ENCODE peak calls at places on chromosome 9, in seven cellular contexts. C is GM20000, Y is astrocyte of the spinal cord, K is ascending aorta, Q is sigmoid colon, W is suprapubic skin, O is IMR-90. G is an unnamed sample.

GRCh38 chr9:123679330-123679987 is 250.5 kb downstream of the DENND1A start:
- DNase-seq in W (no peak), K (no peak), C (peak; percentile 80), Q (no peak), O (peak; percentile 27), Y (no peak), G (no peak)

GRCh38 chr9:14193338-14193980 is 120.5 kb downstream of the NFIB start:
- DNase-seq in Q (no peak), Y (no peak), K (no peak), O (no peak), C (no peak), W (no peak), G (no peak)

GRCh38 chr9:131263701-131264100 is 12.6 kb downstream of the FAM78A start:
- DNase-seq in Y (no peak), W (no peak), Q (no peak), K (no peak), O (no peak), C (no peak), G (no peak)

GRCh38 chr9:79193506-79194223 is 378.1 kb upstream of the TLE4 start:
- DNase-seq in Y (no peak), K (no peak), W (no peak), O (no peak), C (no peak), Q (no peak), G (no peak)

GRCh38 chr9:706073-706472 is 135.4 kb upstream of the DMRT1 start:
- DNase-seq in Y (peak; percentile 6), Q (no peak), O (no peak), W (no peak), C (no peak), K (no peak), G (no peak)

GRCh38 chr9:6557883-6558282 is 87.6 kb downstream of the GLDC start:
- DNase-seq in Y (no peak), C (no peak), K (no peak), W (no peak), O (no peak), Q (no peak), G (peak; percentile 18)

GRCh38 chr9:14722391-14723035 is at the start of gene CER1:
- DNase-seq in O (no peak), Y (no peak), K (no peak), C (no peak), W (no peak), Q (no peak), G (no peak)

GRCh38 chr9:95045751-95046150 is 271.8 kb downstream of the FANCC start:
- DNase-seq in K (no peak), O (no peak), W (no peak), Y (no peak), C (no peak), Q (no peak), G (no peak)

GRCh38 chr9:137221477-137222111 is 446 bp downstream of the RNF208 start:
- DNase-seq in O (no peak), C (peak; percentile 58), Q (no peak), Y (no peak), W (no peak), K (no peak), G (no peak)

GRCh38 chr9:116501871-116502270 is 185.2 kb upstream of the TRIM32 start:
- DNase-seq in O (peak; percentile 59), Q (no peak), W (no peak), K (no peak), C (no peak), Y (peak; percentile 23), G (no peak)

GRCh38 chr9:70222354-70222753 is 36.4 kb upstream of the SMC5 start:
- DNase-seq in W (no peak), Y (no peak), Q (no peak), K (no peak), C (no peak), O (peak; percentile 43), G (no peak)

GRCh38 chr9:94868462-94868861 is 142.0 kb downstream of the AOPEP start:
- DNase-seq in Q (no peak), K (no peak), C (no peak), W (no peak), O (peak; percentile 12), Y (peak; percentile 30), G (no peak)

GRCh38 chr9:133852476-133852875 is 114.3 kb upstream of the SARDH start:
- DNase-seq in O (no peak), Q (no peak), K (no peak), W (no peak), Y (no peak), C (no peak), G (no peak)

GRCh38 chr9:12414514-12414913 is 278.7 kb upstream of the TYRP1 start:
- DNase-seq in Y (no peak), O (no peak), Q (no peak), C (no peak), W (no peak), K (no peak), G (no peak)

GRCh38 chr9:113343732-113344231 is 3.7 kb upstream of the WDR31 start:
- DNase-seq in K (no peak), O (no peak), C (no peak), W (peak; percentile 87), Q (peak; percentile 98), Y (peak; percentile 10), G (no peak)

GRCh38 chr9:98727428-98727827 is 18.7 kb upstream of the GABBR2 start:
- DNase-seq in K (no peak), W (no peak), Y (no peak), Q (no peak), O (no peak), C (no peak), G (no peak)

GRCh38 chr9:38355115-38355514 is 37.4 kb upstream of the ALDH1B1 start:
- DNase-seq in C (no peak), O (no peak), Y (no peak), Q (no peak), W (no peak), K (no peak), G (no peak)

GRCh38 chr9:108536836-108537601 is 318.8 kb downstream of the ACTL7B start:
- DNase-seq in Q (no peak), C (no peak), W (no peak), Y (no peak), O (peak; percentile 18), K (no peak), G (no peak)

GRCh38 chr9:108530141-108530540 is 325.6 kb downstream of the ACTL7B start:
- DNase-seq in Y (no peak), O (no peak), C (no peak), Q (no peak), K (no peak), W (no peak), G (no peak)

GRCh38 chr9:108537756-108538155 is 318.0 kb downstream of the ACTL7B start:
- DNase-seq in W (no peak), Y (no peak), C (no peak), O (peak; percentile 16), K (no peak), Q (no peak), G (no peak)

GRCh38 chr9:108534741-108535140 is 321.0 kb downstream of the ACTL7B start:
- DNase-seq in Q (no peak), K (no peak), O (peak; percentile 88), W (no peak), C (no peak), Y (peak; percentile 84), G (no peak)

DNA sequence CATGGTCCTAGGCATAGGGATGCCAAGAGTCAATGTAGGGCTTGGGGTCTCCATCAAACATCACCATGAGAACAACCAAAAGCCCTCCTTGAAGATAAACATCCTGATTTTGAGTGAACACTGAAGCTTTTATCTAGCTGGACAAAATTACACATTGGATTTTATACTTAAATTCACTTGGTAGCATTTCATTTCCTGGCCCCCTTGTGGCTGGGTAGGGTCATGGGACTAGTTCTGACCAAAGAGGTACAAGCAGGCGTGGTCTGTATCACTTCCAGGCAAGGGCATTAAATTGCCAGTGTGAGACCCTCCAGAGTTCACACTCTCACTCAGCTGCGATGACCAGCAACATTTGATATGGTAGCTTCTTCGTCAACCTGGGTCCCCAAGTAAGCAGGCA is 320.3 kb downstream of the ACTL7B start:
- DNase-seq in Y (no peak), C (peak; percentile 29), Q (no peak), W (no peak), K (no peak), O (no peak), G (peak; percentile 13)
- TF ChIP-seq CTCF in Y (peak; percentile 44), C (peak; percentile 28), Q (no peak), W (peak; percentile 15), K (peak; percentile 12), O (peak; percentile 25), G (peak; percentile 64)

GRCh38 chr9:109264865-109265532 is 55.9 kb downstream of the EPB41L4B start:
- DNase-seq in O (no peak), Q (peak; percentile 67), C (no peak), K (no peak), Y (peak; percentile 41), W (no peak), G (no peak)

GRCh38 chr9:109270441-109270840 is 50.4 kb downstream of the EPB41L4B start:
- DNase-seq in K (no peak), C (no peak), Y (no peak), Q (no peak), O (no peak), W (no peak), G (no peak)

GRCh38 chr9:109270971-109271900 is 49.6 kb downstream of the EPB41L4B start:
- DNase-seq in C (no peak), Q (no peak), O (no peak), W (no peak), K (no peak), Y (no peak), G (no peak)

GRCh38 chr9:109269839-109270238 is 51.0 kb downstream of the EPB41L4B start:
- DNase-seq in O (no peak), Q (no peak), C (no peak), K (no peak), Y (no peak), W (no peak), G (no peak)

DNA sequence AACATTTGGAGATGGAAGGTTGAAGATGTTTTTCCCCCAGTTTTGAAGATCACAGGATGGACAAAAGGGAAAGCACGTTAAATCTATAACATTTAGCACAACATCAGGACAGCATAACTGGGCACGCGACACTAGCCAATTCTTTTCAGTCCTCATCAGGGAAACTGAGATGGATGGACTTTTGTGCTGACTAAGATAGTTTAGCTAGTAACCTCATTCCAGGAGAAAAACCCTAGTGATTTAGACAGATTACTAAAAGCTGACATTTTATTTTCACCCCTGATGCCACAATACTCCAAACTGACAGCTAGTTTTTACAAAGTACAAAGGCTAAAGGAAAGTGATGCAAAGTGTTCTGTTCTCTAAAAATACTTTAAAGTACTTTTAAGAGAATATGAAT is 53.3 kb downstream of the EPB41L4B start:
- DNase-seq in O (no peak), K (no peak), Y (no peak), C (no peak), W (no peak), Q (no peak), G (no peak)
- TF ChIP-seq CTCF in O (no peak), K (no peak), Y (no peak), C (no peak), W (no peak), Q (no peak), G (no peak)

DNA sequence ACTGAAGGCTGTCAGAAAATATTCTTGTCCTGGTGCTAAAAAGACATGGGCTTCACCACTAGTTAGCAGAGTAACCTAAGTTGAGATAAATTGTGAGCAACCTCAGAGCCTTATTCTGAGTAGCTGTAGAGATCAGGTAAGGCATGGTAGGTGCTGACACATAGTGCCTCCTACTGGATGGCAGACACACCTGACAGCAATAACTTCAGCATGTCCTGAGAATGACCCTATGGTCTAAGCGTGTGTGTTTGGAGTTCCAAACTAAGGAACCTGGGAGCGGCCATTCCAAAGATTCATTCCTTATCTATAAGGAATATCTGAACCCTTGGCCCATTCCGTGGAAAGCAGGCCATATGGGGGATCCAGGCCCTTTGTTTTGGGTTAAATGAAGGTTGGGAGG is 46.0 kb downstream of the SLC28A3 start:
- DNase-seq in K (no peak), Q (no peak), C (peak; percentile 17), W (no peak), Y (no peak), O (no peak), G (no peak)
- TF ChIP-seq CTCF in K (no peak), Q (no peak), C (peak; percentile 37), W (no peak), Y (no peak), O (peak; percentile 1), G (no peak)

GRCh38 chr9:127393680-127394079 is 3.3 kb upstream of the SLC2A8 start:
- DNase-seq in K (no peak), Q (peak; percentile 28), Y (peak; percentile 31), W (no peak), C (no peak), O (peak; percentile 32), G (no peak)
- TF ChIP-seq CTCF in K (no peak), Q (no peak), Y (peak; percentile 26), W (no peak), C (no peak), O (peak; percentile 31), G (no peak)